ENCODE peak calls at places on chromosomes 12 and 14, in four cellular contexts. Q is GM23248, M is upper lobe of right lung, W is thyroid gland. T is an unnamed sample.

GRCh38 chr12:43282106-43282505 is 269.9 kb downstream of the ADAMTS20 start:
- DNase-seq in M (no peak), W (no peak), Q (peak; percentile 63), T (peak; percentile 50)

GRCh38 chr12:119803391-119803791 is 73.7 kb downstream of the CIT start:
- DNase-seq in M (no peak), Q (peak; percentile 80), W (peak; percentile 5), T (no peak)

GRCh38 chr12:69468237-69469026 is 1.8 kb upstream of the FRS2 start:
- DNase-seq in Q (peak; percentile 82), M (no peak), W (no peak), T (peak; percentile 71)

GRCh38 chr14:98906123-98906995 is 365.6 kb downstream of the BCL11B start:
- DNase-seq in Q (no peak), M (no peak), W (peak; percentile 68), T (peak; percentile 94)

GRCh38 chr12:104281636-104282035 is 21.9 kb upstream of the EID3 start:
- DNase-seq in Q (peak; percentile 31), M (no peak), W (no peak), T (no peak)

GRCh38 chr14:61553730-61554641 is 141.3 kb upstream of the HIF1A start:
- DNase-seq in Q (peak; percentile 98), W (no peak), M (no peak), T (peak; percentile 93)

GRCh38 chr14:94089479-94089878 is 8.4 kb downstream of the IFI27L1 start:
- DNase-seq in Q (no peak), M (no peak), W (no peak), T (peak; percentile 59)

GRCh38 chr12:99985129-99985570 is 414 bp upstream of the ANKS1B start:
- DNase-seq in W (no peak), Q (peak; percentile 28), M (no peak), T (peak; percentile 0)

DNA sequence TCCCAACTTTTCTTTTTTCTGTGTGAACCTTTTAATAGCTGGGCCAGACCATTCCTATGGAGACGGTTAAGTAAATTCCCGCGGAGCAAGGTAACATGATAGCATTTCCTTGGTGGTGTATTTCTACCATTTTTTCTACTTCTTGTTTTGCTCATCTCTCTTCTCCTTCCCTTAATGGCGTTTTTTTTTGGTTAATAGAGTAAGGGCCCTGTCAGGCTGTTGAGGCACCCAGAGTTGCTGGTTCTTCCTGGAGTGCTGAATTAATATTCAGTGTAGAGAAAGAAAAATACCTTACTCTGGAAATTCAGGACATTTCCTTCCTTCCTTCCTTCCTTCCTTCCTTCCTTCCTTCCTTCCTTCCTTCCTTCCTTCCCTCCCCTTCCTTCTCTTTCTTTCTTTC is 137.6 kb downstream of the KTN1 start:
- DNase-seq in M (no peak), W (no peak), Q (no peak), T (no peak)
- H3K4me3 ChIP-seq in M (no peak overlapping the region), W (no peak overlapping the region), Q (no peak overlapping the region), T (no peak overlapping the region)

GRCh38 chr14:21990116-21990515 is 316.5 kb upstream of the OR4E1 start:
- DNase-seq in M (no peak), W (no peak), Q (peak; percentile 20), T (no peak)

GRCh38 chr14:21991130-21991529 is 317.5 kb upstream of the OR4E1 start:
- DNase-seq in M (no peak), Q (no peak), W (no peak), T (no peak)

GRCh38 chr14:21995332-21995731 is 321.7 kb upstream of the OR4E1 start:
- DNase-seq in W (no peak), Q (no peak), M (no peak), T (no peak)

GRCh38 chr14:21993837-21994236 is 320.2 kb upstream of the OR4E1 start:
- DNase-seq in W (no peak), Q (no peak), M (no peak), T (no peak)

GRCh38 chr14:21993070-21993469 is 319.5 kb upstream of the OR4E1 start:
- DNase-seq in M (no peak), Q (no peak), W (no peak), T (no peak)
- H3K4me3 ChIP-seq in M (no peak overlapping the region), Q (no peak overlapping the region), W (no peak overlapping the region), T (no peak overlapping the region)

GRCh38 chr12:8544295-8544694 is 3.6 kb upstream of the CLEC4E start:
- DNase-seq in M (no peak), Q (peak; percentile 68), W (peak; percentile 65), T (peak; percentile 76)
- H3K4me3 ChIP-seq in M (no peak overlapping the region), Q (no peak overlapping the region), W (no peak overlapping the region), T (no peak overlapping the region)

DNA sequence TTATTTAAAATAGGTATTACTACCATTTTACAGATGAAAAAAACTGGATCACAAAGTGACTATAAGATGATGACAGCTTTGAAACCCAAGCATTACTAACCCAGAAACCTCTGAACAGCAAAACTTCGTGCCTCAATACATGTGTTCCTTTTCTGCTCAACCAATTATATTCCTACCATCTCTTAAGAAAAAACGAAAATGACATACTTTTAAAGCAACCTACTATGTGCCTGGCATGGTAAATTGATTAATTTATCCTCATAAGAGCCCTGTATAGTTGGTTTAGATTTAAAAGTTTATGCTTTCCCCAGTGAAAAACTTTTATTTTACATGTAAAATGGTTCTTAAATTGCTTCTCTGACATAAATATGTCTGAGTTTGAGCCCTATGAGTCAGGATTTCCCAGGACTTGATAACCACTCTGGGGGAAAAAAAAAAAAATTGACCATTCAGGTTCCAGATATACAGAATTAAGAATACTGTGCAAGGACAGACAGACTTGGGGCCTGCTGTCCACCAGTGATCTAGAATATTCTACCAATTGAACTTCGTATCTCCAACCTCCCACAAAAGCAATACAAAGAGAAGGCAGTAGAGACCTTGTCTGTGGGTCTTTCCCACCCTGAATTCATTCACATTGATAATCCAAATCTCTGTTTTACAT is 4.3 kb downstream of the SINHCAF start:
- DNase-seq in W (no peak), M (no peak), Q (peak; percentile 27), T (no peak)
- H3K4me3 ChIP-seq in W (no peak overlapping the region), M (no peak overlapping the region), Q (no peak overlapping the region), T (no peak overlapping the region)

GRCh38 chr12:122203968-122204828 is 689 bp downstream of the B3GNT4 start:
- DNase-seq in M (peak; percentile 62), Q (peak; percentile 14), W (peak; percentile 25), T (no peak)
- H3K4me3 ChIP-seq in M (peak overlapping the region; percentile 64), Q (peak overlapping the region; percentile 62), W (peak overlapping the region; percentile 17), T (peak overlapping the region; percentile 61)

GRCh38 chr14:20623798-20624197 is 17.7 kb downstream of the OR6S1 start:
- DNase-seq in Q (peak; percentile 19), W (no peak), M (peak; percentile 46), T (no peak)

GRCh38 chr14:20620798-20621478 is 20.6 kb downstream of the OR6S1 start:
- DNase-seq in Q (no peak), W (no peak), M (no peak), T (no peak)

GRCh38 chr14:20626274-20626673 is 15.2 kb downstream of the OR6S1 start:
- DNase-seq in Q (peak; percentile 37), W (no peak), M (no peak), T (no peak)

GRCh38 chr14:20624495-20625070 is 16.9 kb downstream of the OR6S1 start:
- DNase-seq in M (peak; percentile 86), W (peak; percentile 71), Q (peak; percentile 89), T (peak; percentile 93)

GRCh38 chr14:20622816-20623291 is 18.6 kb downstream of the OR6S1 start:
- DNase-seq in W (no peak), M (peak; percentile 50), Q (peak; percentile 22), T (no peak)
- H3K4me3 ChIP-seq in W (no peak overlapping the region), M (no peak overlapping the region), Q (peak overlapping the region; percentile 31), T (no peak overlapping the region)

GRCh38 chr14:101825797-101826196 is 64.3 kb downstream of the PPP2R5C start:
- DNase-seq in W (no peak), M (no peak), Q (no peak), T (no peak)
- H3K4me3 ChIP-seq in W (no peak overlapping the region), M (no peak overlapping the region), Q (no peak overlapping the region), T (no peak overlapping the region)

GRCh38 chr14:31208546-31209424 is 1.2 kb upstream of the HECTD1 start:
- DNase-seq in M (no peak), Q (no peak), W (no peak), T (no peak)
- H3K4me3 ChIP-seq in M (peak overlapping the region; percentile 73), Q (peak overlapping the region; percentile 81), W (no peak overlapping the region), T (peak overlapping the region; percentile 48)

DNA sequence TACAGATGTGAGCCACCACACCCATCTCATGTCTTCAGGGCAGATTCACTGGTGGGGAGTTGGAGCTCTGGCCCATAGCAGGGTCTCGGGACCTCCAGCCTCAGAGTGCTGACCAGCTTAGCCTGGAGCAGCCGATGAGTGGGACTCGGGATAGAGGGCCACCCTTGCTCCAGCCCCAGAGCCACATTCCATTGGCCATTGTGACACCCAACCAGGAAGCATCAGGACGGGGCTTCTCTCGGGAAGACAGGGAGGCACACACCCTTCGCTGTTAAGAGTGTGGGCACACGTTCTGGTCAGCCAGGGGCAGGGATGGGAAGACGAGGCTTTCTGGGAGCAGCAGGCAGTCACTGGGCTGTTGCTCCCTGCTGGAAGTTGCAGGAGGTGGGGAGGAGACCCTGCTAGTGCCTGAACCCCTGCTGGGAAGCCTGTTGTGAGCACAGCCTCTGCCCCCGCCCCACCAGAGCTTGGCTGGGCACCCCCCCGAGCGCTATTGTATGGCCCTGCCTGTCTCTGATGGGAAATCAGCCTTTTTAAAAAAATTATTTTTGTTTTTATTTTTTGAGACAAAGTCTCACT is 1.6 kb downstream of the ADGRD1 start:
- DNase-seq in W (no peak), M (no peak), Q (peak; percentile 24), T (no peak)
- H3K4me3 ChIP-seq in W (no peak overlapping the region), M (peak overlapping the region; percentile 58), Q (peak overlapping the region; percentile 69), T (no peak overlapping the region)

DNA sequence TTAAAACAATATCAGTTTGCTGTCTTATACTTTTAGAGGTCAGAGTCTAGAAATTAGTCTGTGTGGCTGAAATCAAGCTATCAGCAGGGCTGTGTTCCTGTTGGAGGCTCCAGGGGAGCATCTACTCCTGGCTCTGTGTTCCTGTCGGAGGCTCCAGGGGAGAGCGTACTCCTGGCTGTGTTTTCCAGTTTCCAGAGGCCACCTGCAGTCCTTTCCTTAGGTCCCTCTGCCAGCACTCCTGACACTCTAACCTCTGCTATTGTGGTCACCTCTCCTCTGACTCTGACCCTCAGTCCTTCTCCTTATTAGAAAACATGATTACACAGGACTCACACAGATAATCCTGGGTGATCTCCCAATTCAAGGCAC is 1140.7 kb upstream of the TMEM132C start:
- DNase-seq in W (no peak), M (no peak), Q (no peak), T (no peak)
- H3K4me3 ChIP-seq in W (no peak overlapping the region), M (no peak overlapping the region), Q (no peak overlapping the region), T (no peak overlapping the region)